ENCODE peak calls at places on chromosomes 11 and 22, in six cellular contexts. K is mesendoderm, J is body of pancreas, W is transverse colon, F is hepatocyte, B is stomach. L is an unnamed sample.

GRCh38 chr22:49763138-49763537 is 64.5 kb downstream of the BRD1 start:
- DNase-seq in J (no peak), B (no peak), K (no peak), W (peak; percentile 3), F (no peak), L (no peak)

GRCh38 chr11:1516273-1517067 is 29.9 kb upstream of the MOB2 start:
- DNase-seq in F (no peak), B (no peak), J (no peak), K (no peak), W (no peak), L (peak; percentile 45)

GRCh38 chr11:426851-427250 is 12.1 kb upstream of the SIGIRR start:
- DNase-seq in K (no peak), F (no peak), W (no peak), B (no peak), J (no peak), L (peak; percentile 34)

GRCh38 chr22:24189249-24190158 is 8.2 kb downstream of the SUSD2 start:
- DNase-seq in B (peak; percentile 84), F (peak; percentile 80), J (peak; percentile 81), W (peak; percentile 73), K (peak; percentile 56), L (peak; percentile 82)

GRCh38 chr11:119641991-119642745 is 86.8 kb downstream of the NECTIN1 start:
- DNase-seq in B (no peak), J (peak; percentile 24), F (no peak), K (peak; percentile 55), W (no peak), L (no peak)

GRCh38 chr11:120413480-120413879 is 77.3 kb downstream of the ARHGEF12 start:
- DNase-seq in B (no peak), J (no peak), F (no peak), W (no peak), K (no peak), L (no peak)

GRCh38 chr11:69178819-69179482 is 23.2 kb downstream of the SMIM38 start:
- DNase-seq in K (no peak), F (no peak), W (no peak), B (peak; percentile 50), J (peak; percentile 67), L (no peak)

GRCh38 chr22:45246060-45246985 is 5.6 kb upstream of the KIAA0930 start:
- DNase-seq in J (peak; percentile 88), F (peak; percentile 94), B (peak; percentile 81), K (peak; percentile 91), W (peak; percentile 79), L (peak; percentile 86)

GRCh38 chr11:73001615-73002014 is 140.5 kb downstream of the FCHSD2 start:
- DNase-seq in W (no peak), F (no peak), K (no peak), J (no peak), B (no peak), L (no peak)

GRCh38 chr11:89321401-89321800 is 143.7 kb downstream of the TYR start:
- DNase-seq in W (no peak), B (no peak), K (no peak), F (no peak), J (no peak), L (no peak)

GRCh38 chr22:50009251-50009650 is 3.3 kb downstream of the IL17REL start:
- DNase-seq in B (no peak), K (no peak), F (peak; percentile 7), W (peak; percentile 6), J (no peak), L (no peak)

GRCh38 chr11:115963170-115963569 is 459.0 kb upstream of the CADM1 start:
- DNase-seq in F (no peak), W (no peak), J (no peak), B (no peak), K (no peak), L (no peak)
- H3K27me3 ChIP-seq in F (peaks cover 6% of the 10 kb centered on the region), W (peaks cover 23% of the 10 kb centered on the region), J (no peaks in the 10 kb centered on the region), B (no peaks in the 10 kb centered on the region), K (no peaks in the 10 kb centered on the region), L (no peaks in the 10 kb centered on the region)

DNA sequence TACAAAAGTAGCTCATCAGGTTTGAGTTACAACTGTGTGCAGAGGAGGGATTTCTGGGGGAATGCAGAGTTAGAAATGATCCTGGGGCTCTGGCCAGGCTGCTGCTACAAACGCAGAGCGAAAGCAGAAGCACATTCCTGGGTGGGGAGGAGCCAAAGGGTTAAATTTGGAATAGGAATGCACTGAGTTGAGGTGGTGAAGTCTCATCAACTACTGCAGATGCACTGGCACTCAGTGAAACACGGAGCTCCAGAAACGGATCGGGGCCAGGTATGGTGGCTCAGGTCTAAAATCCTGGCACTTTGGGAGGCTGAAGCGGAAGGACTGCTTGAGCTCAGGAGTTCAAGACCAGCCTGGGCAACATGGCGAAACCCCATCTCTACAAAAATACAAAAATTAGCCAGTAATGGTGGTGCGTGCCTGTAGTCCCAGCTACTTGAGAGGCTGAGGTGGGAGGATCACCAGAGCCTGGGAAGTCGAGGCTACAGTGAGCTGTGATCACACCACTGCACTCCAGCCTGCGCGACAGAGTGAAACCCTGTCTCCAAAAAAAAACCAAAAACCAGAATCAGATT is 3.2 kb downstream of the CHKA start:
- DNase-seq in F (peak; percentile 60), B (no peak), W (no peak), J (peak; percentile 6), K (peak; percentile 87), L (no peak)
- H3K4me3 ChIP-seq in F (no peak overlapping the region), B (peak overlapping the region; percentile 66), W (no peak overlapping the region), J (no peak overlapping the region), K (no peak overlapping the region), L (no peak overlapping the region)

DNA sequence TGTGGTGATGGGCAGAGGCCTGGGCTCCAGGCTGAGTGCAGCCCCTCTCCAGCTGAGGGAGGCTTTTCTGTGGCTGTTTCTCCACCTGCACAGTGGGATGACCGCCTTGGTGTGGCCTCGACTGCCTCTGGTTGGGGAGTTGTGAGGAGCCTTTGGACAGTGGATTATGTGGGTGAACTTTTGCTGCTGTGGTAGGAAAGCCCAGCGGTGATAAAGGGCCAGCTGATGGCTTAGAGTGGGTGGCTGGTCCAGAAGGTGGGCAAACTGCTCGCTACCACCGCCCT is 1.4 kb upstream of the ESRRA start:
- DNase-seq in J (no peak), K (no peak), W (no peak), B (no peak), F (no peak), L (peak; percentile 30)
- H3K27ac ChIP-seq in J (peak overlapping the region; percentile 94), K (no peak overlapping the region), W (peak overlapping the region; percentile 99), B (peak overlapping the region; percentile 95), F (peak overlapping the region; percentile 87), L (peak overlapping the region; percentile 86)

GRCh38 chr22:43413826-43414225 is 2.0 kb downstream of the MPPED1 start:
- DNase-seq in F (no peak), J (no peak), B (no peak), W (no peak), K (no peak), L (no peak)
- H3K27me3 ChIP-seq in F (peaks cover 75% of the 10 kb centered on the region), J (no peaks in the 10 kb centered on the region), B (no peaks in the 10 kb centered on the region), W (peaks cover 79% of the 10 kb centered on the region), K (peaks cover 19% of the 10 kb centered on the region), L (peaks cover 86% of the 10 kb centered on the region)

GRCh38 chr11:63667993-63668392 is 3.2 kb downstream of the ATL3 start:
- DNase-seq in B (no peak), J (no peak), W (no peak), K (peak; percentile 62), F (peak; percentile 31), L (no peak)
- H3K4me3 ChIP-seq in B (no peak overlapping the region), J (no peak overlapping the region), W (no peak overlapping the region), K (no peak overlapping the region), F (no peak overlapping the region), L (no peak overlapping the region)

GRCh38 chr22:39146256-39147101 is 6.0 kb downstream of the CBX7 start:
- DNase-seq in W (no peak), F (no peak), J (no peak), K (no peak), B (no peak), L (no peak)
- H3K27ac ChIP-seq in W (peak overlapping the region; percentile 98), F (peak overlapping the region; percentile 90), J (peak overlapping the region; percentile 88), K (no peak overlapping the region), B (peak overlapping the region; percentile 93), L (no peak overlapping the region)

GRCh38 chr11:133533205-133533604 is 904 bp upstream of the OPCML start:
- DNase-seq in B (no peak), J (no peak), F (no peak), K (no peak), W (no peak), L (no peak)
- H3K27me3 ChIP-seq in B (peaks cover 8% of the 10 kb centered on the region), J (no peaks in the 10 kb centered on the region), F (peaks cover 60% of the 10 kb centered on the region), K (no peaks in the 10 kb centered on the region), W (peaks cover 39% of the 10 kb centered on the region), L (peaks cover 14% of the 10 kb centered on the region)

GRCh38 chr11:123354371-123354770 is 75.7 kb upstream of the GRAMD1B start:
- DNase-seq in K (no peak), B (no peak), J (no peak), F (no peak), W (no peak), L (no peak)
- H3K4me3 ChIP-seq in K (no peak overlapping the region), B (no peak overlapping the region), J (no peak overlapping the region), F (no peak overlapping the region), W (no peak overlapping the region), L (no peak overlapping the region)

L was measured in RWPE2.